ENCODE peak calls at places on chromosomes 6 and 20, in nine cellular contexts. H is mucosa of descending colon; J is IMR-90; P is activated CD8-positive, alpha-beta T cell treated with anti-CD3 and anti-CD28 coated beads for 36 hours; D is glutamatergic neuron; V is B cell; W is ovary; K is prostate gland; M is cardiac muscle cell. N is an unnamed sample.
A peak's percentile ranks its signal among the peaks of the same experiment; 100 is the strongest.

GRCh38 chr6:15435468-15435867 is 189.6 kb downstream of the JARID2 start:
- DNase-seq in H (no peak), J (no peak), P (no peak), D (no peak), V (no peak), W (no peak), K (no peak), M (no peak), N (no peak)

GRCh38 chr6:42428326-42429041 is 23.2 kb downstream of the TRERF1 start:
- DNase-seq in H (peak; percentile 64), J (peak; percentile 21), P (peak; percentile 77), D (no peak), V (peak; percentile 20), W (no peak), K (no peak), M (peak; percentile 43), N (no peak)

GRCh38 chr20:1334761-1335160 is 5.8 kb upstream of the SDCBP2 start:
- DNase-seq in H (no peak), J (no peak), P (no peak), D (no peak), V (no peak), W (no peak), K (no peak), M (peak; percentile 51), N (no peak)

GRCh38 chr20:60255426-60255825 is 297.2 kb downstream of the CDH26 start:
- DNase-seq in H (no peak), J (no peak), P (no peak), D (no peak), V (no peak), W (no peak), K (no peak), M (no peak), N (no peak)

GRCh38 chr20:35711588-35712209 is 12.5 kb downstream of the ROMO1 start:
- DNase-seq in H (no peak), J (no peak), P (no peak), D (no peak), V (no peak), W (no peak), K (no peak), M (no peak), N (no peak)

GRCh38 chr6:121867095-121867494 is 431.6 kb downstream of the GJA1 start:
- DNase-seq in H (no peak), J (no peak), P (no peak), D (no peak), V (no peak), W (no peak), K (peak; percentile 19), M (no peak), N (no peak)

GRCh38 chr6:139473731-139474130 is 99.3 kb upstream of the CITED2 start:
- DNase-seq in H (no peak), J (no peak), P (no peak), D (no peak), V (no peak), W (no peak), K (no peak), M (peak; percentile 16), N (no peak)

GRCh38 chr6:45637611-45638257 is 260.0 kb upstream of the SUPT3H start:
- DNase-seq in H (no peak), J (no peak), P (no peak), D (no peak), V (no peak), W (no peak), K (peak; percentile 64), M (no peak), N (no peak)

GRCh38 chr20:576156-576555 is 32.6 kb upstream of the CSNK2A1 start:
- DNase-seq in H (no peak), J (no peak), P (no peak), D (no peak), V (no peak), W (no peak), K (no peak), M (no peak), N (no peak)

GRCh38 chr20:19427480-19427879 is 215.0 kb downstream of the SLC24A3 start:
- DNase-seq in H (no peak), J (no peak), P (no peak), D (no peak), V (no peak), W (no peak), K (peak; percentile 21), M (no peak), N (no peak)

GRCh38 chr20:33005132-33005566 is 916 bp upstream of the SUN5 start:
- DNase-seq in H (no peak), J (peak; percentile 15), P (peak; percentile 44), D (no peak), V (peak; percentile 17), W (no peak), K (no peak), M (peak; percentile 7), N (no peak)

GRCh38 chr20:32510601-32511357 is 74.4 kb downstream of the NOL4L start:
- DNase-seq in H (peak; percentile 33), J (no peak), P (peak; percentile 73), D (peak; percentile 28), V (no peak), W (no peak), K (peak; percentile 42), M (no peak), N (no peak)

GRCh38 chr6:118959903-118960302 is 24.9 kb upstream of the MCM9 start:
- DNase-seq in H (no peak), J (no peak), P (no peak), D (no peak), V (no peak), W (no peak), K (no peak), M (no peak), N (no peak)

GRCh38 chr6:118965843-118966242 is 30.9 kb upstream of the MCM9 start:
- DNase-seq in H (no peak), J (no peak), P (no peak), D (no peak), V (no peak), W (no peak), K (no peak), M (no peak), N (no peak)

GRCh38 chr6:118965354-118965753 is 30.4 kb upstream of the MCM9 start:
- DNase-seq in H (no peak), J (no peak), P (no peak), D (no peak), V (no peak), W (no peak), K (no peak), M (peak; percentile 0), N (no peak)

GRCh38 chr6:118967239-118967638 is 32.3 kb upstream of the MCM9 start:
- DNase-seq in H (no peak), J (no peak), P (no peak), D (no peak), V (no peak), W (no peak), K (no peak), M (no peak), N (no peak)

GRCh38 chr6:118963003-118963402 is 28.0 kb upstream of the MCM9 start:
- DNase-seq in H (no peak), J (peak; percentile 10), P (no peak), D (no peak), V (no peak), W (no peak), K (no peak), M (peak; percentile 25), N (no peak)
- TF ChIP-seq CTCF in H (no peak), J (peak; percentile 33), P (peak; percentile 48), D (no peak), V (no peak), W (no peak), K (no peak), M (peak; percentile 40), N (peak; percentile 18)

DNA sequence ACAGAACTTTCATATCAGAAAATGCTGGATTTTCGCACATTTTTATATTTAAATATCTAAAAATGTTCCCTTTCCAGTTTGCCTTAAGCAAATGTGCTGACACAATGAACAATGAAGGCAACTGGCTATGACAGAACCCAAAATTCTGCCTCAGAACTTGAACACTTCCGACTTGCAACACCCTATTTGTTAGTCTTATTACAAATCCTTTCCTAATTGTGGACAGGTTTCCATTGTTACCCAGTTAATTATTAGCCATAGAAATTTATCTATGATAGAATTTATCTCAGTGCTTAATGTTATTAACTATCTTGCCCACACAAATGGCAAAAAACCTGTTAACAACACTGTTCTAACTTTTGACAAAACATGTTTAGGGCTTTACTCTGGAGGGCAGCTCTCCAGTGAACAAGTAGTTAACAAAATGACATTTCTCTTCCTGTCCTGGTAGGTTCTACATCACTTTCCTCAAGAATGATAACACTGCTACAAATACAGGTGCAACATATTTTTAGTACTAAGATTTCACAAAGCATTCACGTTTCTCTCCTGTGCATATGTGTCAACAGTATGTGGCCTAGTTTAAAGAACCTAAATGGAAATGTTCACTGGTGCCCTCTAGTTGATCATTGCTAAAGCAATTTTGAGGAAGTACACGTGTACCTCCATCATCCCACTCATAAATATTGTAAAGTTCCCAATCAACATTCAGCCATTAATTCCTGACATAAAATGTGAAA is 58.4 kb downstream of the HIVEP2 start:
- DNase-seq in H (no peak), J (peak; percentile 69), P (no peak), D (no peak), V (peak; percentile 67), W (no peak), K (no peak), M (peak; percentile 59), N (no peak)
- TF ChIP-seq CTCF in H (peak; percentile 11), J (peak; percentile 43), P (peak; percentile 42), D (no peak), V (peak; percentile 51), W (peak; percentile 16), K (peak; percentile 47), M (peak; percentile 44), N (peak; percentile 19)

GRCh38 chr6:3835055-3835731 is 14.0 kb upstream of the FAM50B start:
- DNase-seq in H (no peak), J (no peak), P (no peak), D (no peak), V (no peak), W (no peak), K (no peak), M (peak; percentile 59), N (no peak)
- TF ChIP-seq CTCF in H (no peak), J (no peak), P (no peak), D (no peak), V (no peak), W (no peak), K (no peak), M (no peak), N (no peak)

GRCh38 chr6:31116661-31117385 is 2.2 kb downstream of the PSORS1C1 start:
- DNase-seq in H (no peak), J (no peak), P (no peak), D (no peak), V (no peak), W (no peak), K (no peak), M (peak; percentile 53), N (no peak)

GRCh38 chr6:31113861-31114539 is 600 bp upstream of the PSORS1C1 start:
- DNase-seq in H (no peak), J (peak; percentile 24), P (no peak), D (no peak), V (no peak), W (no peak), K (no peak), M (peak; percentile 36), N (no peak)

GRCh38 chr6:31114540-31114876 is at the start of gene PSORS1C1:
- DNase-seq in H (peak; percentile 84), J (peak; percentile 95), P (no peak), D (no peak), V (no peak), W (peak; percentile 81), K (peak; percentile 80), M (peak; percentile 94), N (no peak)

GRCh38 chr6:31115941-31116560 is 1.5 kb downstream of the PSORS1C1 start:
- DNase-seq in H (no peak), J (no peak), P (no peak), D (no peak), V (no peak), W (no peak), K (no peak), M (no peak), N (no peak)

GRCh38 chr6:31114970-31115849 is 610 bp downstream of the PSORS1C1 start:
- DNase-seq in H (no peak), J (peak; percentile 42), P (no peak), D (no peak), V (no peak), W (no peak), K (peak; percentile 43), M (peak; percentile 65), N (no peak)
- TF ChIP-seq CTCF in H (no peak), J (peak; percentile 32), P (no peak), D (no peak), V (no peak), W (no peak), K (no peak), M (peak; percentile 44), N (no peak)

N was measured in CD14-positive monocyte.